ENCODE peak calls at places on chromosomes 4 and X, in ten cellular contexts. One of them, this sample, is unnamed. For H3K4me1, the result is how much of the 10 kb centered on the place peaks cover.

GRCh38 chr4:138225477-138225876 is 16.7 kb downstream of the SLC7A11 start:
- DNase-seq in K562: no peak
- DNase-seq in suprapubic skin: no peak
- DNase-seq in sigmoid colon: no peak
- DNase-seq in breast epithelium: no peak
- DNase-seq in transverse colon: no peak
- DNase-seq in stomach: no peak
- DNase-seq in HCT116: no peak
- DNase-seq in prostate gland: no peak
- DNase-seq in upper lobe of left lung: no peak
- DNase-seq in this sample: no peak

GRCh38 chrX:2385224-2385623 is 115.6 kb downstream of the DHRSX start:
- DNase-seq in sigmoid colon: no peak
- DNase-seq in suprapubic skin: no peak
- DNase-seq in HCT116: peak
- DNase-seq in upper lobe of left lung: no peak
- DNase-seq in stomach: no peak
- DNase-seq in K562: no peak
- DNase-seq in breast epithelium: no peak
- DNase-seq in transverse colon: no peak
- DNase-seq in prostate gland: no peak
- DNase-seq in this sample: no peak

GRCh38 chrX:19625612-19626011 is 110.3 kb upstream of the MAP3K15 start:
- DNase-seq in upper lobe of left lung: no peak
- DNase-seq in HCT116: no peak
- DNase-seq in stomach: no peak
- DNase-seq in K562: no peak
- DNase-seq in breast epithelium: no peak
- DNase-seq in suprapubic skin: no peak
- DNase-seq in prostate gland: no peak
- DNase-seq in transverse colon: peak
- DNase-seq in sigmoid colon: no peak
- DNase-seq in this sample: no peak

GRCh38 chr4:139655116-139655515 is 10.5 kb upstream of the MGST2 start:
- DNase-seq in transverse colon: no peak
- DNase-seq in breast epithelium: no peak
- DNase-seq in upper lobe of left lung: no peak
- DNase-seq in HCT116: no peak
- DNase-seq in K562: peak
- DNase-seq in stomach: no peak
- DNase-seq in sigmoid colon: no peak
- DNase-seq in suprapubic skin: no peak
- DNase-seq in prostate gland: no peak
- DNase-seq in this sample: no peak

GRCh38 chrX:116607766-116608165 is 145.0 kb upstream of the CT83 start:
- DNase-seq in K562: no peak
- DNase-seq in upper lobe of left lung: no peak
- DNase-seq in sigmoid colon: no peak
- DNase-seq in stomach: no peak
- DNase-seq in suprapubic skin: no peak
- DNase-seq in transverse colon: no peak
- DNase-seq in HCT116: no peak
- DNase-seq in prostate gland: no peak
- DNase-seq in breast epithelium: no peak
- DNase-seq in this sample: no peak

GRCh38 chrX:53013291-53013690 is 35.3 kb upstream of the GPR173 start:
- DNase-seq in sigmoid colon: no peak
- DNase-seq in transverse colon: no peak
- DNase-seq in breast epithelium: no peak
- DNase-seq in K562: no peak
- DNase-seq in upper lobe of left lung: no peak
- DNase-seq in suprapubic skin: no peak
- DNase-seq in HCT116: no peak
- DNase-seq in prostate gland: no peak
- DNase-seq in stomach: no peak
- DNase-seq in this sample: no peak

GRCh38 chrX:70253377-70254062 is 6.5 kb downstream of the P2RY4 start:
- DNase-seq in sigmoid colon: no peak
- DNase-seq in stomach: no peak
- DNase-seq in breast epithelium: no peak
- DNase-seq in HCT116: peak
- DNase-seq in upper lobe of left lung: no peak
- DNase-seq in K562: no peak
- DNase-seq in suprapubic skin: no peak
- DNase-seq in transverse colon: no peak
- DNase-seq in prostate gland: no peak
- DNase-seq in this sample: no peak

GRCh38 chr4:113397114-113397701 is 347.8 kb downstream of the ANK2 start:
- DNase-seq in HCT116: no peak
- DNase-seq in sigmoid colon: no peak
- DNase-seq in K562: no peak
- DNase-seq in upper lobe of left lung: no peak
- DNase-seq in prostate gland: no peak
- DNase-seq in stomach: no peak
- DNase-seq in breast epithelium: no peak
- DNase-seq in suprapubic skin: no peak
- DNase-seq in transverse colon: no peak
- DNase-seq in this sample: no peak

GRCh38 chrX:42771836-42772335 is 6.1 kb downstream of the PPP1R2C start:
- DNase-seq in prostate gland: no peak
- DNase-seq in upper lobe of left lung: no peak
- DNase-seq in stomach: no peak
- DNase-seq in suprapubic skin: no peak
- DNase-seq in sigmoid colon: no peak
- DNase-seq in breast epithelium: no peak
- DNase-seq in K562: no peak
- DNase-seq in HCT116: no peak
- DNase-seq in transverse colon: no peak
- DNase-seq in this sample: no peak

GRCh38 chrX:130111220-130111934 is 1.1 kb upstream of the ELF4 start:
- DNase-seq in suprapubic skin: no peak
- DNase-seq in prostate gland: no peak
- DNase-seq in HCT116: no peak
- DNase-seq in breast epithelium: no peak
- DNase-seq in upper lobe of left lung: no peak
- DNase-seq in transverse colon: no peak
- DNase-seq in stomach: no peak
- DNase-seq in K562: peak
- DNase-seq in sigmoid colon: no peak
- DNase-seq in this sample: no peak

GRCh38 chr4:133801858-133802257 is 399.7 kb downstream of the PABPC4L start:
- DNase-seq in stomach: no peak
- DNase-seq in breast epithelium: no peak
- DNase-seq in upper lobe of left lung: no peak
- DNase-seq in suprapubic skin: no peak
- DNase-seq in sigmoid colon: no peak
- DNase-seq in HCT116: no peak
- DNase-seq in K562: no peak
- DNase-seq in prostate gland: no peak
- DNase-seq in transverse colon: no peak
- DNase-seq in this sample: no peak

GRCh38 chrX:51955200-51955599 is 61.8 kb downstream of the MAGED1 start:
- DNase-seq in sigmoid colon: no peak
- DNase-seq in suprapubic skin: no peak
- DNase-seq in K562: no peak
- DNase-seq in breast epithelium: no peak
- DNase-seq in prostate gland: no peak
- DNase-seq in upper lobe of left lung: no peak
- DNase-seq in HCT116: no peak
- DNase-seq in stomach: no peak
- DNase-seq in transverse colon: no peak
- DNase-seq in this sample: no peak

GRCh38 chr4:138003248-138003647 is 238.9 kb downstream of the SLC7A11 start:
- DNase-seq in upper lobe of left lung: no peak
- DNase-seq in suprapubic skin: no peak
- DNase-seq in transverse colon: no peak
- DNase-seq in breast epithelium: no peak
- DNase-seq in HCT116: no peak
- DNase-seq in stomach: no peak
- DNase-seq in sigmoid colon: no peak
- DNase-seq in K562: no peak
- DNase-seq in prostate gland: no peak
- DNase-seq in this sample: no peak

GRCh38 chrX:133307637-133308485 is 89.7 kb upstream of the TFDP3 start:
- DNase-seq in breast epithelium: no peak
- DNase-seq in K562: no peak
- DNase-seq in upper lobe of left lung: no peak
- DNase-seq in prostate gland: no peak
- DNase-seq in suprapubic skin: no peak
- DNase-seq in transverse colon: peak
- DNase-seq in sigmoid colon: no peak
- DNase-seq in HCT116: no peak
- DNase-seq in stomach: no peak
- DNase-seq in this sample: no peak

GRCh38 chr4:6688879-6689505 is 4.7 kb upstream of the S100P start:
- DNase-seq in stomach: peak
- DNase-seq in prostate gland: peak
- DNase-seq in upper lobe of left lung: no peak
- DNase-seq in sigmoid colon: no peak
- DNase-seq in HCT116: peak
- DNase-seq in transverse colon: peak
- DNase-seq in suprapubic skin: no peak
- DNase-seq in K562: peak
- DNase-seq in breast epithelium: peak
- DNase-seq in this sample: no peak
- TF ChIP-seq POLR2AphosphoS5 in stomach: no peak
- TF ChIP-seq POLR2AphosphoS5 in prostate gland: no peak
- TF ChIP-seq POLR2AphosphoS5 in upper lobe of left lung: no peak
- TF ChIP-seq POLR2AphosphoS5 in sigmoid colon: no peak
- TF ChIP-seq POLR2AphosphoS5 in HCT116: peak
- TF ChIP-seq POLR2AphosphoS5 in transverse colon: no peak
- TF ChIP-seq POLR2AphosphoS5 in suprapubic skin: no peak
- TF ChIP-seq POLR2AphosphoS5 in K562: peak
- TF ChIP-seq POLR2AphosphoS5 in breast epithelium: no peak
- TF ChIP-seq POLR2AphosphoS5 in this sample: no peak

DNA sequence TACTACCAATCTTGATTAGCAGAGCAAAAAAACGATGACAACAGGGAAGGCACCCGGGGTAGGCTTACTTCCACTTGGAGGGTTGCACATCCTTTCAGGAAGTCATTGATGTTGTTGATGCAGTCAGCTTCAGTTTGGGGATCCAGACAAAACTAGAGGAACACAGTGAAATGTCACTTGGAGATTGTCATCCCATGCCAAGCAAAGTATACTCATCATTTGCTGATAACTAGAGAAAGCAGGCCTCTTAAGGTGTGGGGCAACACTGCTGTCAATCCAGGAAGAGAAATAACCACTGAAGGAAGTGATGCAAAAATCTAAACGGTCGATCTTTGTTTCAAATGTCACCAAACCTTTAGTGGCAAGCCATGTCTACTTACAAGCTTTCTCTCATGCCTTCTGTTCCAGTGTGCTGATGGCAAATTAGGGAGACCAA is 1.4 kb downstream of the ARHGEF6 start:
- DNase-seq in sigmoid colon: no peak
- DNase-seq in transverse colon: no peak
- DNase-seq in suprapubic skin: no peak
- DNase-seq in K562: no peak
- DNase-seq in upper lobe of left lung: no peak
- DNase-seq in stomach: no peak
- DNase-seq in prostate gland: no peak
- DNase-seq in HCT116: no peak
- DNase-seq in breast epithelium: no peak
- DNase-seq in this sample: no peak
- H3K4me1 ChIP-seq in sigmoid colon: under half
- H3K4me1 ChIP-seq in transverse colon: under half
- H3K4me1 ChIP-seq in suprapubic skin: under half
- H3K4me1 ChIP-seq in K562: under half
- H3K4me1 ChIP-seq in upper lobe of left lung: under half
- H3K4me1 ChIP-seq in stomach: under half
- H3K4me1 ChIP-seq in prostate gland: under half
- H3K4me1 ChIP-seq in HCT116: under half
- H3K4me1 ChIP-seq in breast epithelium: under half
- H3K4me1 ChIP-seq in this sample: under half

GRCh38 chr4:102862016-102862415 is 6.8 kb upstream of the CISD2 start:
- DNase-seq in HCT116: no peak
- DNase-seq in K562: no peak
- DNase-seq in suprapubic skin: no peak
- DNase-seq in transverse colon: no peak
- DNase-seq in upper lobe of left lung: no peak
- DNase-seq in breast epithelium: no peak
- DNase-seq in stomach: no peak
- DNase-seq in prostate gland: no peak
- DNase-seq in sigmoid colon: no peak
- DNase-seq in this sample: no peak
- H3K27ac ChIP-seq in HCT116: no peak
- H3K27ac ChIP-seq in K562: no peak
- H3K27ac ChIP-seq in suprapubic skin: no peak
- H3K27ac ChIP-seq in transverse colon: no peak
- H3K27ac ChIP-seq in upper lobe of left lung: no peak
- H3K27ac ChIP-seq in breast epithelium: no peak
- H3K27ac ChIP-seq in stomach: no peak
- H3K27ac ChIP-seq in prostate gland: no peak
- H3K27ac ChIP-seq in sigmoid colon: no peak
- H3K27ac ChIP-seq in this sample: no peak

GRCh38 chr4:102170910-102171309 is 174.4 kb downstream of the SLC39A8 start:
- DNase-seq in transverse colon: no peak
- DNase-seq in K562: no peak
- DNase-seq in sigmoid colon: no peak
- DNase-seq in upper lobe of left lung: no peak
- DNase-seq in HCT116: no peak
- DNase-seq in breast epithelium: no peak
- DNase-seq in prostate gland: no peak
- DNase-seq in stomach: no peak
- DNase-seq in suprapubic skin: no peak
- DNase-seq in this sample: no peak

GRCh38 chr4:102172341-102172740 is 172.9 kb downstream of the SLC39A8 start:
- DNase-seq in upper lobe of left lung: no peak
- DNase-seq in transverse colon: no peak
- DNase-seq in stomach: no peak
- DNase-seq in breast epithelium: no peak
- DNase-seq in HCT116: no peak
- DNase-seq in prostate gland: no peak
- DNase-seq in sigmoid colon: no peak
- DNase-seq in suprapubic skin: no peak
- DNase-seq in K562: no peak
- DNase-seq in this sample: no peak

GRCh38 chr4:102168580-102168979 is 176.7 kb downstream of the SLC39A8 start:
- DNase-seq in HCT116: no peak
- DNase-seq in prostate gland: no peak
- DNase-seq in stomach: no peak
- DNase-seq in K562: no peak
- DNase-seq in upper lobe of left lung: no peak
- DNase-seq in suprapubic skin: no peak
- DNase-seq in sigmoid colon: no peak
- DNase-seq in breast epithelium: no peak
- DNase-seq in transverse colon: no peak
- DNase-seq in this sample: no peak

GRCh38 chr4:102165584-102165983 is 179.7 kb downstream of the SLC39A8 start:
- DNase-seq in upper lobe of left lung: no peak
- DNase-seq in K562: no peak
- DNase-seq in transverse colon: no peak
- DNase-seq in prostate gland: no peak
- DNase-seq in sigmoid colon: no peak
- DNase-seq in stomach: no peak
- DNase-seq in suprapubic skin: no peak
- DNase-seq in breast epithelium: no peak
- DNase-seq in HCT116: no peak
- DNase-seq in this sample: no peak

DNA sequence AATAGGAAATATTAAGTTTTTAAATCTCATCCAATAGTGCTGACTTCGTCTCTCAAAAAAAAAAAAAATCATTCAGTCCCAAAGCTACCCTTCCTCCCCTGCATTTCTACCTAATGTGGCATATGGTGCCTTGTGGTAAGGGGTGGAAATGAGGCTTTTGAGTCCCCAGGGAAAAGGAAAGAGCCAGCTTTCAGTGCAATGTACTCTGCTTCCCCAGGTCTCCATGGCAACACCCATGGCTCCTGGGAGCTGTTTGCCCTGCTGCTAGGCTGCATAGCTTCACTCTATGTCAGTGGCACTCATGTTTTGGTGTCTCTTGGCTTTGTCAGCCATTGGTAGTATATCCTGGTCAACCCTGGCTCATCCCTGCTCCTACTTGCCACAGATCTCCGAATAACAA is 175.9 kb downstream of the SLC39A8 start:
- DNase-seq in prostate gland: no peak
- DNase-seq in K562: no peak
- DNase-seq in HCT116: no peak
- DNase-seq in suprapubic skin: no peak
- DNase-seq in transverse colon: no peak
- DNase-seq in sigmoid colon: no peak
- DNase-seq in upper lobe of left lung: no peak
- DNase-seq in breast epithelium: no peak
- DNase-seq in stomach: no peak
- DNase-seq in this sample: no peak
- TF ChIP-seq POLR2AphosphoS5 in prostate gland: no peak
- TF ChIP-seq POLR2AphosphoS5 in K562: no peak
- TF ChIP-seq POLR2AphosphoS5 in HCT116: no peak
- TF ChIP-seq POLR2AphosphoS5 in suprapubic skin: no peak
- TF ChIP-seq POLR2AphosphoS5 in transverse colon: no peak
- TF ChIP-seq POLR2AphosphoS5 in sigmoid colon: no peak
- TF ChIP-seq POLR2AphosphoS5 in upper lobe of left lung: no peak
- TF ChIP-seq POLR2AphosphoS5 in breast epithelium: no peak
- TF ChIP-seq POLR2AphosphoS5 in stomach: no peak
- TF ChIP-seq POLR2AphosphoS5 in this sample: no peak

This sample was measured in vagina.